ENCODE peak calls at places on chromosome 15, in eight cellular contexts. I is CD4-positive, alpha-beta T cell; Q is NCI-H345; V is MM.1S; D is stimulated activated CD4-positive, alpha-beta T cell treated with anti-CD3 and anti-CD28 coated beads, Interleukin-1b, Interleukin-23, amount 100 ng/mL, for 4 hours; M is colonic mucosa; Z is GM06990; W is nephron progenitor cell. J is an unnamed sample.

GRCh38 chr15:59642351-59642750 is 15.0 kb downstream of the GTF2A2 start:
- DNase-seq in Z (no peak), D (no peak), Q (no peak), I (no peak), M (no peak), W (no peak), V (no peak), J (no peak)

GRCh38 chr15:101201411-101202174 is 50.3 kb downstream of the CHSY1 start:
- DNase-seq in M (peak; percentile 66), D (no peak), Z (no peak), I (no peak), W (peak; percentile 76), V (no peak), Q (no peak), J (peak; percentile 39)

GRCh38 chr15:55914446-55914845 is 79.0 kb downstream of the NEDD4 start:
- DNase-seq in Z (no peak), M (no peak), Q (no peak), W (no peak), D (no peak), V (no peak), I (no peak), J (no peak)

GRCh38 chr15:70033529-70034140 is 64.1 kb downstream of the TLE3 start:
- DNase-seq in M (no peak), Q (peak; percentile 65), V (no peak), I (no peak), D (no peak), W (peak; percentile 32), Z (no peak), J (no peak)

GRCh38 chr15:85751731-85752421 is 42.8 kb downstream of the KLHL25 start:
- DNase-seq in Q (no peak), Z (no peak), D (no peak), V (no peak), W (no peak), M (no peak), I (peak; percentile 30), J (peak; percentile 57)

GRCh38 chr15:32029409-32029861 is 880 bp upstream of the CHRNA7 start:
- DNase-seq in Q (peak; percentile 58), I (no peak), Z (peak; percentile 22), D (no peak), V (peak; percentile 18), W (peak; percentile 72), M (peak; percentile 49), J (peak; percentile 62)

GRCh38 chr15:44327578-44327977 is 39.1 kb downstream of the GOLM2 start:
- DNase-seq in Z (no peak), Q (no peak), I (no peak), W (no peak), V (no peak), D (no peak), M (no peak), J (no peak)

GRCh38 chr15:40747685-40748631 is 7.1 kb downstream of the RMDN3 start:
- DNase-seq in D (no peak), I (no peak), Z (no peak), M (no peak), V (no peak), Q (no peak), W (no peak), J (no peak)

GRCh38 chr15:23397779-23398178 is 43.2 kb downstream of the GOLGA8S start:
- DNase-seq in I (no peak), Q (no peak), V (no peak), W (no peak), D (no peak), Z (no peak), M (no peak), J (no peak)

GRCh38 chr15:61367953-61368352 is 138.9 kb upstream of the RORA start:
- DNase-seq in Z (no peak), W (no peak), D (no peak), V (no peak), I (no peak), M (no peak), Q (peak; percentile 15), J (no peak)

GRCh38 chr15:65964792-65965433 is 95.6 kb downstream of the RAB11A start:
- DNase-seq in Q (no peak), W (no peak), M (no peak), Z (no peak), D (no peak), V (no peak), I (no peak), J (no peak)

GRCh38 chr15:90211440-90212168 is 10.5 kb downstream of the SEMA4B start:
- DNase-seq in W (no peak), Q (no peak), M (peak; percentile 90), I (no peak), V (no peak), Z (no peak), D (no peak), J (no peak)

GRCh38 chr15:69660114-69660513 is 207.5 kb downstream of the RPLP1 start:
- DNase-seq in W (no peak), V (no peak), D (no peak), M (no peak), Q (no peak), I (no peak), Z (no peak), J (no peak)

GRCh38 chr15:40297356-40297755 is 10.4 kb downstream of the PLCB2 start:
- DNase-seq in Z (no peak), W (no peak), D (no peak), V (no peak), M (no peak), Q (no peak), I (no peak), J (no peak)

GRCh38 chr15:94445529-94446160 is 214.3 kb downstream of the MCTP2 start:
- DNase-seq in M (no peak), I (no peak), D (no peak), W (no peak), Q (no peak), V (no peak), Z (no peak), J (no peak)

GRCh38 chr15:72797338-72797689 is 13.8 kb upstream of the ADPGK start:
- DNase-seq in I (no peak), M (no peak), Z (no peak), V (no peak), W (peak; percentile 23), D (no peak), Q (no peak), J (no peak)

GRCh38 chr15:36501063-36501678 is 78.3 kb upstream of the CDIN1 start:
- DNase-seq in Q (peak; percentile 52), W (peak; percentile 21), V (peak; percentile 68), M (peak; percentile 25), I (no peak), Z (no peak), D (no peak), J (peak; percentile 18)

GRCh38 chr15:77959094-77959879 is 118.2 kb downstream of the TBC1D2B start:
- DNase-seq in Z (peak; percentile 77), W (peak; percentile 89), D (peak; percentile 68), M (peak; percentile 90), I (peak; percentile 81), V (peak; percentile 69), Q (peak; percentile 63), J (peak; percentile 90)

GRCh38 chr15:69414702-69415161 is 583 bp downstream of the KIF23 start:
- DNase-seq in M (peak; percentile 37), W (peak; percentile 67), I (no peak), Z (peak; percentile 56), Q (no peak), D (no peak), V (peak; percentile 66), J (peak; percentile 35)

GRCh38 chr15:74320358-74321247 is 46.8 kb downstream of the CYP11A1 start:
- DNase-seq in Z (no peak), Q (peak; percentile 36), D (no peak), M (peak; percentile 57), V (peak; percentile 53), I (peak; percentile 37), W (peak; percentile 81), J (peak; percentile 87)

GRCh38 chr15:65062061-65062460 is 5.7 kb downstream of the RASL12 start:
- DNase-seq in V (no peak), Z (no peak), D (no peak), W (no peak), I (no peak), Q (no peak), M (no peak), J (no peak)

GRCh38 chr15:76360416-76360815 is 23.8 kb downstream of the ISL2 start:
- DNase-seq in V (no peak), D (no peak), W (no peak), I (no peak), Z (no peak), M (no peak), Q (no peak), J (no peak)

GRCh38 chr15:83565553-83566159 is 88.3 kb upstream of the ADAMTSL3 start:
- DNase-seq in I (no peak), Q (peak; percentile 11), M (no peak), D (no peak), V (peak; percentile 27), W (peak; percentile 23), Z (no peak), J (peak; percentile 25)

GRCh38 chr15:66873856-66874255 is 171.8 kb downstream of the SMAD6 start:
- DNase-seq in I (no peak), M (peak; percentile 12), Q (no peak), V (no peak), D (no peak), Z (no peak), W (no peak), J (no peak)

GRCh38 chr15:50355612-50355905 is 561 bp upstream of the GABPB1 start:
- DNase-seq in W (no peak), V (no peak), M (no peak), Q (no peak), I (no peak), Z (no peak), D (no peak), J (no peak)

GRCh38 chr15:83973816-83974215 is 261.8 kb upstream of the GOLGA6L4 start:
- DNase-seq in Z (no peak), Q (no peak), M (no peak), W (no peak), D (no peak), V (no peak), I (no peak), J (no peak)

GRCh38 chr15:64163662-64164362 is 990 bp upstream of the PPIB start:
- DNase-seq in D (no peak), M (peak; percentile 30), I (no peak), Z (no peak), Q (no peak), W (no peak), V (no peak), J (no peak)

GRCh38 chr15:33098082-33099058 is 96.1 kb downstream of the FMN1 start:
- DNase-seq in W (no peak), V (no peak), M (no peak), I (no peak), Z (no peak), Q (no peak), D (no peak), J (no peak)

J was measured in neural crest cell.